ENCODE peak calls at places on chromosomes 6 and 20, in six cellular contexts. F is HFFc6; O is A673; M is GM12865; R is foreskin fibroblast; C is CD8-positive, alpha-beta T cell. W is an unnamed sample.

GRCh38 chr6:129593233-129593564 is 116.8 kb downstream of the ARHGAP18 start:
- DNase-seq in F (peak; percentile 21), O (no peak), M (no peak), R (peak; percentile 66), C (no peak), W (no peak)

GRCh38 chr20:3471397-3472021 is 691 bp downstream of the ATRN start:
- DNase-seq in F (no peak), O (no peak), M (no peak), R (no peak), C (no peak), W (peak; percentile 36)

GRCh38 chr20:61930776-61931475 is 134.8 kb downstream of the TAF4 start:
- DNase-seq in F (no peak), O (no peak), M (no peak), R (no peak), C (no peak), W (no peak)

GRCh38 chr6:26172496-26172958 is 85.3 kb downstream of the HFE start:
- DNase-seq in F (no peak), O (peak; percentile 70), M (peak; percentile 69), R (peak; percentile 59), C (no peak), W (no peak)

GRCh38 chr20:57435498-57436222 is 44.5 kb downstream of the RBM38 start:
- DNase-seq in F (no peak), O (peak; percentile 44), M (peak; percentile 42), R (no peak), C (no peak), W (no peak)

GRCh38 chr20:62617711-62618483 is 24.4 kb upstream of the SLCO4A1 start:
- DNase-seq in F (no peak), O (no peak), M (peak; percentile 71), R (no peak), C (no peak), W (peak; percentile 70)

GRCh38 chr20:32506721-32507120 is 78.4 kb downstream of the NOL4L start:
- DNase-seq in F (no peak), O (no peak), M (no peak), R (no peak), C (no peak), W (no peak)

GRCh38 chr20:955656-956055 is 39.5 kb upstream of the ANGPT4 start:
- DNase-seq in F (no peak), O (no peak), M (no peak), R (no peak), C (no peak), W (no peak)

GRCh38 chr6:138541793-138542481 is 42.6 kb upstream of the NHSL1 start:
- DNase-seq in F (no peak), O (peak; percentile 95), M (no peak), R (peak; percentile 38), C (no peak), W (no peak)

GRCh38 chr20:63745961-63746765 is 6.6 kb downstream of the SLC2A4RG start:
- DNase-seq in F (no peak), O (no peak), M (no peak), R (no peak), C (no peak), W (peak; percentile 25)

GRCh38 chr20:46973801-46974200 is 79.2 kb downstream of the EYA2 start:
- DNase-seq in F (no peak), O (no peak), M (no peak), R (no peak), C (no peak), W (no peak)

GRCh38 chr20:13884803-13885202 is 100.0 kb downstream of the NDUFAF5 start:
- DNase-seq in F (no peak), O (no peak), M (no peak), R (no peak), C (no peak), W (no peak)

GRCh38 chr20:64225166-64225595 is 30.4 kb upstream of the PCMTD2 start:
- DNase-seq in F (no peak), O (no peak), M (no peak), R (no peak), C (no peak), W (no peak)

GRCh38 chr6:75618437-75618836 is 16.8 kb downstream of the SENP6 start:
- DNase-seq in F (no peak), O (no peak), M (no peak), R (no peak), C (no peak), W (no peak)

GRCh38 chr6:84707161-84707560 is 57.2 kb downstream of the TBX18 start:
- DNase-seq in F (no peak), O (no peak), M (no peak), R (peak; percentile 68), C (no peak), W (no peak)

GRCh38 chr6:53634184-53634631 is 31.3 kb downstream of the KLHL31 start:
- DNase-seq in F (no peak), O (no peak), M (peak; percentile 45), R (no peak), C (no peak), W (no peak)

GRCh38 chr6:22204153-22204552 is 92.7 kb downstream of the PRL start:
- DNase-seq in F (no peak), O (no peak), M (no peak), R (no peak), C (no peak), W (no peak)

GRCh38 chr20:22944936-22945335 is 90.2 kb upstream of the SSTR4 start:
- DNase-seq in F (no peak), O (no peak), M (no peak), R (no peak), C (no peak), W (no peak)

GRCh38 chr20:24419786-24420185 is 49.6 kb upstream of the SYNDIG1 start:
- DNase-seq in F (no peak), O (no peak), M (no peak), R (no peak), C (no peak), W (no peak)

GRCh38 chr6:42224222-42225042 is 6.8 kb upstream of the MRPS10 start:
- DNase-seq in F (peak; percentile 91), O (no peak), M (peak; percentile 91), R (peak; percentile 90), C (no peak), W (peak; percentile 73)

DNA sequence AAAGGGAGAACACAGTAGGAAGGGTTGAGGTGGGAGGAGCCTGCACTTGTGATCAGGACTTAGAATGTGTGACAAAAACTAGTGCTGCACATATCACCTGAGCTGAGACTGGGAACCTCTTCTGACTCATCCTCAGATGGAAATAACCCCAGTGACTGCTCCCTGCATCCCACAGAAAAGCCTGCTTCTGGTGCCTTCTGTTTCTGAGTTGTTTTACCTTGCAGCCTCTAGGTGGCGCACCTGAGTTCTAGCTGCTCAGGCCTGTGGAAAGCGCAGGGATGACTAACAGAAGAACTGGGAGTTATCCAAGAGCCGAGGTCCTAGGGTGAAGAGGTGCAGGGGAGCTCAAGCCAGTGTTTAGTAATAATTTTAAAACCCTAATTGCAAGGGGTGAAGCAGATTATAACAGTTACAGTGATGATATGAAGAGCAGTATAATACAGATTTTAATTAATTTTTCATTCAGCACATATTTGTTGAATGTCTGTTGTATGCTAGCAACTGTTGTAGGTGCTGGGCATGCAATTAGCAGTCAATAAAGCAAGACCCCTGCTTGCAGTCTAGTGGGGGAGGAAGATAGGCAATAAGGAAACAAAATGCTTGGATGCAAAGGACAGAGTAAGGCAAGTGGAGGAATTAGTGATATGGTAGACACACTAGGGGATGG is 302.5 kb downstream of the DHX35 start:
- DNase-seq in F (peak; percentile 69), O (peak; percentile 71), M (peak; percentile 56), R (peak; percentile 77), C (no peak), W (peak; percentile 55)
- TF ChIP-seq CTCF in F (peak; percentile 91), O (peak; percentile 94), M (peak; percentile 91), R (peak; percentile 96), C (peak; percentile 68), W (peak; percentile 79)

GRCh38 chr20:50397058-50397457 is 113.1 kb upstream of the PTPN1 start:
- DNase-seq in F (no peak), O (no peak), M (no peak), R (no peak), C (no peak), W (no peak)
- TF ChIP-seq CTCF in F (no peak), O (no peak), M (no peak), R (no peak), C (no peak), W (no peak)

DNA sequence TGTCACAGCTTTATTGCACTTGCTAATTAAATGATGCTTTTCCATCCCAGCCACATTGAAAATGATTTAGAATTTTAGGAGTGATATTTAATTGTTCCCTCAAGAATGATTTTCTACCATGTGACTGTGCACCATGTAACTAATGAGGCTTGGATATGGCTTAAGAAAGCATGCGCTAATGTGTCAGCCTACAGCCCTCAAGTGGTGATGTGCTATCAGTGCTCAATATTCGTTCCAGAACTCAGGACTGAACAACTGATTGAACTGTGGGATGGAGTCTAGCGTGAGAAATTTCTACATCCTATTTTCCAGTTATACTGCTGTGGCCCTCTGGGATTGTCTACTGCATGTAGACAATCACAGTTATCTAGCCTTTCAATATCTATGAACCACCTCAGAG is 71.5 kb downstream of the PKIB start:
- DNase-seq in F (no peak), O (peak; percentile 15), M (no peak), R (no peak), C (no peak), W (no peak)
- TF ChIP-seq CTCF in F (no peak), O (no peak), M (no peak), R (no peak), C (no peak), W (no peak)

GRCh38 chr6:108653864-108654402 is 93.2 kb downstream of the FOXO3 start:
- DNase-seq in F (no peak), O (no peak), M (no peak), R (peak; percentile 51), C (no peak), W (no peak)

GRCh38 chr6:108658174-108658573 is 97.5 kb downstream of the FOXO3 start:
- DNase-seq in F (no peak), O (no peak), M (no peak), R (no peak), C (no peak), W (no peak)

GRCh38 chr6:108656834-108657233 is 96.1 kb downstream of the FOXO3 start:
- DNase-seq in F (no peak), O (no peak), M (no peak), R (no peak), C (no peak), W (no peak)

GRCh38 chr6:108654465-108655106 is 93.9 kb downstream of the FOXO3 start:
- DNase-seq in F (no peak), O (no peak), M (no peak), R (no peak), C (no peak), W (no peak)

DNA sequence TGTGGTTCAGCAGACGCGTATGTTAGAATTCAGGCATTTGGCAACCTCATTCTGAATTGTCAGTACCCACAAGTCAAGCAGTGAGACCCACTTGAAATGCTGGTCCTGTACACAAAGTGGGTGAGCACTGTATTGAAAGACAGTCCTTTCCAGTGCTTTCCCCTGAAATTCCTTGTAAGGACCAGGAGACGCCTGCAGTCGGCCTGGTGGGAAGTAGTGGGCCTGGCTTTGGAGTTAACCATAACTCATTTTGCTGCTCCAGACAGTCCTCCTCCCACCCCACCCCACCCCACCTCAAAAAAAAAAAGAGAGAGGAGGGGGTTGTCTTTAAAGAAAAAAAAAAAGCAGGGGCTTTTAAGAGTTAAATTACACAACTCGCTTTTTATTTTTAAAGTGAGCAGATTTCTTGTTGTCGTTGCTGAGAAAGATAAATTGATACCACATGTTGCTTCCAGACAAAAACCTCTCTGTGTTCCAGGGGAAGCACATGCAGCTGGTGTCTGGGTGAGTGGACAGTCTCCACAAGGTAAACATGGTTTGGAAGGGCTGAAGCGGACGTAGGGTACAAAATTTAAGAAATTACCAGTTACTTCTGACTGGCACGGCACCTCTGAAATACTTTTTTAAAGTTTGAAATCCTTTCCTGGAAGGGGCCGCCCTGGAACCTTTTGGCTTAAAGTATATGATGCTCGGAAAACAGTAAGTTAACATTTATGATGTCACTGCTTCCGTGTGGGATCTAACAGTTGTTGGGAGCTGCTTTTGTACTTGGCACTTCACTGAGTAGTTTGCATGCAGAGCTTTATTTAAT is 95.3 kb downstream of the FOXO3 start:
- DNase-seq in F (peak; percentile 52), O (peak; percentile 54), M (no peak), R (peak; percentile 88), C (no peak), W (no peak)
- TF ChIP-seq CTCF in F (no peak), O (no peak), M (no peak), R (no peak), C (no peak), W (no peak)